ENCODE peak calls at places on chromosomes 5 and 9, in eight cellular contexts. One of them, this sample, is unnamed.

GRCh38 chr5:150778103-150778516 is 447 bp upstream of the SMIM3 start:
- DNase-seq in foreskin keratinocyte: no peak
- DNase-seq in fibroblast of villous mesenchyme: no peak
- DNase-seq in posterior vena cava: no peak
- DNase-seq in RCC 7860: no peak
- DNase-seq in AG08395: no peak
- DNase-seq in heart right ventricle: no peak
- DNase-seq in amygdala: no peak
- DNase-seq in this sample: no peak

GRCh38 chr9:34256987-34257585 is 72.0 kb downstream of the KIF24 start:
- DNase-seq in foreskin keratinocyte: no peak
- DNase-seq in posterior vena cava: peak; percentile 84
- DNase-seq in fibroblast of villous mesenchyme: no peak
- DNase-seq in RCC 7860: no peak
- DNase-seq in heart right ventricle: peak; percentile 30
- DNase-seq in AG08395: no peak
- DNase-seq in amygdala: no peak
- DNase-seq in this sample: no peak

GRCh38 chr5:91114658-91115057 is 268.5 kb downstream of the ARRDC3 start:
- DNase-seq in posterior vena cava: no peak
- DNase-seq in heart right ventricle: no peak
- DNase-seq in RCC 7860: no peak
- DNase-seq in AG08395: no peak
- DNase-seq in foreskin keratinocyte: no peak
- DNase-seq in amygdala: no peak
- DNase-seq in fibroblast of villous mesenchyme: peak; percentile 43
- DNase-seq in this sample: no peak

GRCh38 chr5:32465076-32465475 is 20.5 kb upstream of the ZFR start:
- DNase-seq in posterior vena cava: no peak
- DNase-seq in foreskin keratinocyte: no peak
- DNase-seq in AG08395: no peak
- DNase-seq in fibroblast of villous mesenchyme: no peak
- DNase-seq in heart right ventricle: no peak
- DNase-seq in RCC 7860: no peak
- DNase-seq in amygdala: no peak
- DNase-seq in this sample: no peak

GRCh38 chr9:25602366-25603044 is 75.7 kb downstream of the TUSC1 start:
- DNase-seq in heart right ventricle: no peak
- DNase-seq in foreskin keratinocyte: no peak
- DNase-seq in fibroblast of villous mesenchyme: no peak
- DNase-seq in RCC 7860: no peak
- DNase-seq in amygdala: no peak
- DNase-seq in posterior vena cava: no peak
- DNase-seq in AG08395: no peak
- DNase-seq in this sample: no peak

GRCh38 chr5:19986806-19987205 is 1.2 kb downstream of the CDH18 start:
- DNase-seq in fibroblast of villous mesenchyme: no peak
- DNase-seq in AG08395: no peak
- DNase-seq in amygdala: no peak
- DNase-seq in RCC 7860: no peak
- DNase-seq in heart right ventricle: no peak
- DNase-seq in foreskin keratinocyte: no peak
- DNase-seq in posterior vena cava: no peak
- DNase-seq in this sample: no peak

GRCh38 chr5:98301567-98301966 is 471.9 kb upstream of the RGMB start:
- DNase-seq in RCC 7860: no peak
- DNase-seq in AG08395: no peak
- DNase-seq in heart right ventricle: no peak
- DNase-seq in amygdala: no peak
- DNase-seq in fibroblast of villous mesenchyme: peak; percentile 45
- DNase-seq in foreskin keratinocyte: no peak
- DNase-seq in posterior vena cava: no peak
- DNase-seq in this sample: no peak

GRCh38 chr5:10591946-10592345 is 28.1 kb downstream of the ANKRD33B start:
- DNase-seq in posterior vena cava: no peak
- DNase-seq in foreskin keratinocyte: no peak
- DNase-seq in RCC 7860: no peak
- DNase-seq in fibroblast of villous mesenchyme: peak; percentile 82
- DNase-seq in amygdala: no peak
- DNase-seq in AG08395: no peak
- DNase-seq in heart right ventricle: no peak
- DNase-seq in this sample: no peak

GRCh38 chr9:136444102-136444501 is 4.5 kb upstream of the INPP5E start:
- DNase-seq in AG08395: no peak
- DNase-seq in heart right ventricle: no peak
- DNase-seq in amygdala: no peak
- DNase-seq in RCC 7860: no peak
- DNase-seq in fibroblast of villous mesenchyme: no peak
- DNase-seq in foreskin keratinocyte: no peak
- DNase-seq in posterior vena cava: no peak
- DNase-seq in this sample: no peak

This sample was measured in mammary epithelial cell.